ENCODE peak calls at places on chromosomes 3 and 15, in five cellular contexts. F, E, N, M and L are unnamed samples.

GRCh38 chr15:58070801-58071418 is 5.4 kb upstream of the ALDH1A2 start:
- DNase-seq in E (no peak), F (peak; percentile 67), N (peak; percentile 14), M (peak; percentile 67), L (peak; percentile 5)

GRCh38 chr3:124453221-124453620 is 277.0 kb upstream of the UMPS start:
- DNase-seq in M (no peak), E (no peak), F (no peak), N (no peak), L (no peak)

GRCh38 chr15:101242160-101242998 is 9.5 kb downstream of the CHSY1 start:
- DNase-seq in F (peak; percentile 78), N (no peak), E (peak; percentile 35), M (peak; percentile 51), L (peak; percentile 68)

GRCh38 chr3:40044487-40044886 is 235.1 kb downstream of the MYRIP start:
- DNase-seq in N (no peak), M (peak; percentile 98), E (no peak), F (no peak), L (peak; percentile 87)

GRCh38 chr3:34005886-34006285 is 207.5 kb downstream of the PDCD6IP start:
- DNase-seq in E (no peak), F (no peak), M (peak; percentile 90), N (no peak), L (peak; percentile 80)

GRCh38 chr3:15585111-15585844 is 16.1 kb downstream of the HACL1 start:
- DNase-seq in N (no peak), M (no peak), F (no peak), E (no peak), L (no peak)

GRCh38 chr3:39651993-39652739 is 157.2 kb upstream of the MYRIP start:
- DNase-seq in F (no peak), M (no peak), E (no peak), N (no peak), L (no peak)

GRCh38 chr3:184560531-184560930 is 1.1 kb upstream of the EPHB3 start:
- DNase-seq in E (no peak), M (no peak), F (no peak), N (no peak), L (no peak)

GRCh38 chr15:65952425-65953053 is 83.2 kb downstream of the RAB11A start:
- DNase-seq in M (peak; percentile 38), F (peak; percentile 42), N (no peak), E (no peak), L (peak; percentile 60)

GRCh38 chr15:74865316-74865715 is 7.8 kb downstream of the SCAMP2 start:
- DNase-seq in M (no peak), F (no peak), N (no peak), E (no peak), L (no peak)

GRCh38 chr3:41688595-41689380 is 273.1 kb downstream of the ULK4 start:
- DNase-seq in M (no peak), F (no peak), E (no peak), N (no peak), L (peak; percentile 90)

GRCh38 chr3:141454906-141455602 is 31.8 kb upstream of the RASA2 start:
- DNase-seq in M (peak; percentile 86), N (no peak), F (no peak), E (no peak), L (peak; percentile 76)

GRCh38 chr15:95175914-95176658 is 944.7 kb downstream of the MCTP2 start:
- DNase-seq in N (no peak), F (no peak), E (no peak), M (peak; percentile 25), L (peak; percentile 70)

GRCh38 chr3:132554437-132554836 is 42.6 kb upstream of the ACKR4 start:
- DNase-seq in M (peak; percentile 63), F (no peak), E (no peak), N (no peak), L (peak; percentile 50)

GRCh38 chr3:34008191-34008590 is 209.8 kb downstream of the PDCD6IP start:
- DNase-seq in E (no peak), M (no peak), F (no peak), N (no peak), L (peak; percentile 22)

GRCh38 chr15:67396109-67396508 is 124.8 kb upstream of the C15orf61 start:
- DNase-seq in N (no peak), M (no peak), E (no peak), F (no peak), L (no peak)

GRCh38 chr15:22980189-22981136 is at the start of gene CYFIP1:
- DNase-seq in M (peak; percentile 88), N (no peak), F (peak; percentile 42), E (no peak), L (peak; percentile 78)